ENCODE peak calls at places on chromosomes 1 and 21, in four cellular contexts. E is OCI-LY7; T is HepG2; I is CD8-positive, alpha-beta T cell. K is an unnamed sample.

GRCh38 chr21:38303300-38303699 is 46.5 kb downstream of the KCNJ15 start:
- DNase-seq in E (no peak), T (no peak), I (no peak), K (no peak)

GRCh38 chr1:46166521-46167462 is 8.1 kb upstream of the TSPAN1 start:
- DNase-seq in E (peak; percentile 75), I (peak; percentile 38), T (no peak), K (no peak)

GRCh38 chr1:117561071-117561470 is 44.8 kb upstream of the TENT5C start:
- DNase-seq in E (no peak), T (no peak), I (no peak), K (no peak)

GRCh38 chr1:62735491-62736171 is 47.4 kb upstream of the DOCK7 start:
- DNase-seq in T (no peak), I (no peak), E (no peak), K (no peak)

GRCh38 chr1:172335377-172335776 is 85.1 kb upstream of the C1orf105 start:
- DNase-seq in I (no peak), T (no peak), E (no peak), K (no peak)

GRCh38 chr1:59013276-59013927 is 229.6 kb upstream of the JUN start:
- DNase-seq in T (no peak), I (no peak), E (no peak), K (peak; percentile 58)

GRCh38 chr1:220879090-220879508 is at the start of gene HLX:
- DNase-seq in T (no peak), E (no peak), I (no peak), K (peak; percentile 28)

GRCh38 chr1:53257454-53258081 is 19.2 kb upstream of the MAGOH start:
- DNase-seq in I (no peak), T (no peak), E (no peak), K (peak; percentile 72)

GRCh38 chr1:177219458-177220390 is 49.0 kb downstream of the BRINP2 start:
- DNase-seq in I (no peak), E (no peak), T (no peak), K (peak; percentile 89)

GRCh38 chr1:27539901-27540861 is 50.2 kb upstream of the WASF2 start:
- DNase-seq in I (no peak), T (no peak), E (no peak), K (no peak)

GRCh38 chr1:209696673-209697072 is 8.0 kb upstream of the HSD11B1 start:
- DNase-seq in T (no peak), I (no peak), E (no peak), K (no peak)

GRCh38 chr1:201468844-201469644 is at the start of gene PHLDA3:
- DNase-seq in E (no peak), T (peak; percentile 66), I (no peak), K (peak; percentile 35)

GRCh38 chr1:216207154-216207553 is 216.1 kb downstream of the USH2A start:
- DNase-seq in T (peak; percentile 54), I (no peak), E (no peak), K (peak; percentile 17)

GRCh38 chr1:44717196-44717595 is 13.8 kb downstream of the RNU5D-1 start:
- DNase-seq in I (no peak), E (no peak), T (no peak), K (no peak)
- H3K4me1 ChIP-seq in I (peaks cover 65% of the 10 kb centered on the region), E (peaks cover 80% of the 10 kb centered on the region), T (peaks cover 54% of the 10 kb centered on the region), K (no peaks in the 10 kb centered on the region)

GRCh38 chr1:182703539-182703938 is 19.2 kb upstream of the RGS8 start:
- DNase-seq in T (no peak), E (no peak), I (no peak), K (no peak)

GRCh38 chr1:182698977-182699672 is 14.7 kb upstream of the RGS8 start:
- DNase-seq in T (no peak), E (no peak), I (no peak), K (no peak)

GRCh38 chr1:182699673-182700350 is 15.4 kb upstream of the RGS8 start:
- DNase-seq in T (no peak), I (no peak), E (no peak), K (no peak)

GRCh38 chr1:182702826-182703524 is 18.6 kb upstream of the RGS8 start:
- DNase-seq in I (no peak), E (no peak), T (no peak), K (no peak)

GRCh38 chr1:182700351-182700709 is 15.9 kb upstream of the RGS8 start:
- DNase-seq in I (no peak), E (no peak), T (no peak), K (no peak)
- H3K4me3 ChIP-seq in I (no peak overlapping the region), E (no peak overlapping the region), T (no peak overlapping the region), K (no peak overlapping the region)

GRCh38 chr1:1022322-1023090 is 2.6 kb downstream of the AGRN start:
- DNase-seq in I (no peak), T (no peak), E (no peak), K (no peak)
- H3K4me1 ChIP-seq in I (peaks cover 4% of the 10 kb centered on the region), T (peaks cover 61% of the 10 kb centered on the region), E (peaks cover 6% of the 10 kb centered on the region), K (no peaks in the 10 kb centered on the region)

GRCh38 chr1:35364732-35365131 is 96.2 kb downstream of the ZMYM4 start:
- DNase-seq in E (peak; percentile 15), I (no peak), T (no peak), K (no peak)
- H3K4me3 ChIP-seq in E (peak overlapping the region; percentile 1), I (no peak overlapping the region), T (no peak overlapping the region), K (no peak overlapping the region)

DNA sequence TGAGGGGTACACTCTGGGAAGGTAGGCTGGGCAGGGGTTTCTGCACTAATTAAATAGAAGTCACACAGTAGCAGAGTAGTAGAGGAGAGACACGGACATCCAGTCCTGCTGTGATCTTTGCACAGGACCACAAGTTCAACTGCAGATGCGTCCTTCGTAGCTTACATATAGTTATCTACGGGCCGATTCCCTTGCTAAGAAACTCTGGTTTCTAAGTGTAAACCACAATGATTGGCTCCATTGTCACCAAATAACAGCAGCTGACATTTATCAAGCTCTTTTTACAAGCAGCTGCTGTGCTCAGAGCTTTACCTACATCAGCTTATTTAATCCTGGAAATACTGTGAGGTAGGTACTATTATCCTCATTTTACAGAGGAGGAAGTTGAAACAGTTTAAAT is 3.2 kb downstream of the SLC45A3 start:
- DNase-seq in I (no peak), T (peak; percentile 48), E (no peak), K (peak; percentile 60)
- H3K4me1 ChIP-seq in I (peaks cover 13% of the 10 kb centered on the region), T (peaks cover 85% of the 10 kb centered on the region), E (peaks cover 36% of the 10 kb centered on the region), K (no peaks in the 10 kb centered on the region)

GRCh38 chr1:94246692-94247145 is 9.3 kb upstream of the ARHGAP29 start:
- DNase-seq in E (no peak), I (no peak), T (no peak), K (no peak)

GRCh38 chr1:94240822-94241221 is 3.4 kb upstream of the ARHGAP29 start:
- DNase-seq in E (peak; percentile 3), I (no peak), T (peak; percentile 65), K (no peak)

GRCh38 chr1:94245747-94246438 is 8.5 kb upstream of the ARHGAP29 start:
- DNase-seq in E (no peak), T (no peak), I (no peak), K (no peak)

GRCh38 chr1:94244816-94245215 is 7.4 kb upstream of the ARHGAP29 start:
- DNase-seq in E (no peak), I (no peak), T (no peak), K (no peak)

DNA sequence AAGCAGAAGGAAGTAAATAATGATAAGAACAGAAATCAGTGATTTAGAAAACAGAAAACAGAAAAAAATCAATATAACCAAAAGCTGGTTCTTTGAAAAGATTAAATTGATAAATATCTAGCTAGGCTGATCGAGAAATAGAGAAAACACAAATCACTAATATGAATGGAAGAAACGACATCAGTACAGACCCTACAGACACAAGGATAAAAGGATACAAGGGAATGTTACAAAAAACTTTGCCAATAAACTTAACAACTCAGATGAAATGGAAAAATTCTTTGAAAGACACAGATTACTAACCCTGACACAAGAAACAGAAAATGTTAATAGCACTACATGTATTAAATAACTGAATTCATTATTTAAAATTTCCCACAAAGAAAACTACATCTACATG is 6.3 kb upstream of the ARHGAP29 start:
- DNase-seq in T (no peak), E (no peak), I (no peak), K (no peak)
- H3K4me3 ChIP-seq in T (no peak overlapping the region), E (no peak overlapping the region), I (no peak overlapping the region), K (no peak overlapping the region)

DNA sequence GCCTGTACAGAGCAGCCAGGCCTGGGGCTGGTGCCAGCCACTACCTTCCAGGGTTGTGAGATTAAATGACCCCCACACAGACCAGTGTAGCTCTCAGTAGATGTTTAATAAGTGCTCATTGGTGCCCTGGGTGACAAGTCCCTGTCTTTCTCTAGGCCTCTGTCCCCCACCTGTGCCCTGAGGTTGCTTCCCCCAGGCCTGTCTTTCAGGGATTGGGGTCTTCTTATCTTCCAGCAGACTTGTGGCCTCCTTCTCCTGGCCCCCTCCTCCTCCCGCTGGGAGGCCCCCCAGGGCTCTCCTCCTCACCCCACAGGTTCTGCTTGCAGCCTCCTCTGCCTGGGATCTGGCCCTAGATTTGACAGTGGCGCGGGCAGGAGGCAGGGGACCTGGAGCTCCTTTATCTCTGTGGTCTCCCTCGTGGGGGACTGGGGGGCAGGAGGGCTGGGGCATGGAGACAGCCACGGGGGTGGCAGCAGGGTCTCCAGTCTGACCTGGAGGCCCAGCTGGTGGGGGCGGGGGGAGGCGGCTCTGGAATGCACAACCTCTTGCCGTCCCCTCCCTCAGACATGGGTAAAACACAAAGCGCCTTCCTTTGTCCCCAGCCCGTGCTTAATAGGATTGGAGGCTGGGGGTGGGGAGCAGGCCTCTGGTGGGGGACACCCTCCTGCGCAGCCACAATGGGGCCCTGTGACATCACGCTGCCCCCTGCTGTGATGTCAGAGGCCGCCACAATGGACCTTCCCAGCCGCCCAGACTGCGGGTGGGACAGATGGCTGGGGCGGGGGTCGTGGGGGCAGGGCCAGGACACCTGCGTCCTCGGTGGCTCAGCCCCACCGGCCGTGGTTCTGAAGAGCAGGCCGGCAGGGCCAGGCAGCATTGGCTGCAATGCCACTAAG is 40.2 kb downstream of the EPHA2 start:
- DNase-seq in I (no peak), E (no peak), T (no peak), K (no peak)
- H3K4me1 ChIP-seq in I (no peaks in the 10 kb centered on the region), E (no peaks in the 10 kb centered on the region), T (peaks cover 92% of the 10 kb centered on the region), K (no peaks in the 10 kb centered on the region)

K was measured in small intestine.